ENCODE peak calls at places on chromosomes 4 and X, in seven cellular contexts. E, Y, I, S, P, D and M are unnamed samples.

GRCh38 chr4:22670953-22671352 is 21.8 kb upstream of the GBA3 start:
- DNase-seq in E (no peak), Y (no peak), I (no peak), S (no peak), P (peak), D (peak), M (no peak)

GRCh38 chrX:15055146-15055930 is 182.1 kb downstream of the MOSPD2 start:
- DNase-seq in E (no peak), Y (no peak), I (no peak), S (no peak), P (no peak), D (peak), M (no peak)

GRCh38 chr4:113455081-113455480 is 306.5 kb downstream of the CAMK2D start:
- DNase-seq in E (no peak), Y (no peak), I (no peak), S (no peak), P (no peak), D (no peak), M (no peak)

GRCh38 chr4:26452565-26453531 is 37.4 kb downstream of the CCKAR start:
- DNase-seq in E (no peak), Y (no peak), I (no peak), S (no peak), P (no peak), D (no peak), M (no peak)

GRCh38 chrX:19683817-19684216 is 168.5 kb upstream of the MAP3K15 start:
- DNase-seq in E (no peak), Y (no peak), I (no peak), S (no peak), P (no peak), D (no peak), M (no peak)

GRCh38 chr4:130043796-130044195 is 947.8 kb downstream of the C4orf33 start:
- DNase-seq in E (no peak), Y (peak), I (no peak), S (no peak), P (no peak), D (no peak), M (no peak)

GRCh38 chr4:10898072-10898471 is 213.5 kb upstream of the CLNK start:
- DNase-seq in E (no peak), Y (no peak), I (no peak), S (no peak), P (no peak), D (no peak), M (no peak)

GRCh38 chr4:72280252-72280651 is 248.5 kb downstream of the NPFFR2 start:
- DNase-seq in E (no peak), Y (no peak), I (no peak), S (no peak), P (no peak), D (no peak), M (no peak)

GRCh38 chr4:78775278-78776030 is 696 bp upstream of the BMP2K start:
- DNase-seq in E (peak), Y (no peak), I (peak), S (peak), P (peak), D (peak), M (peak)

GRCh38 chr4:38871593-38871992 is 4.0 kb downstream of the FAM114A1 start:
- DNase-seq in E (no peak), Y (no peak), I (no peak), S (no peak), P (no peak), D (peak), M (no peak)

GRCh38 chr4:38873290-38873949 is 5.8 kb downstream of the FAM114A1 start:
- DNase-seq in E (no peak), Y (no peak), I (no peak), S (no peak), P (no peak), D (no peak), M (no peak)

GRCh38 chr4:38870098-38870850 is 2.7 kb downstream of the FAM114A1 start:
- DNase-seq in E (no peak), Y (no peak), I (no peak), S (no peak), P (no peak), D (peak), M (no peak)

GRCh38 chr4:38869511-38869910 is 1.9 kb downstream of the FAM114A1 start:
- DNase-seq in E (no peak), Y (no peak), I (no peak), S (no peak), P (no peak), D (no peak), M (no peak)

DNA sequence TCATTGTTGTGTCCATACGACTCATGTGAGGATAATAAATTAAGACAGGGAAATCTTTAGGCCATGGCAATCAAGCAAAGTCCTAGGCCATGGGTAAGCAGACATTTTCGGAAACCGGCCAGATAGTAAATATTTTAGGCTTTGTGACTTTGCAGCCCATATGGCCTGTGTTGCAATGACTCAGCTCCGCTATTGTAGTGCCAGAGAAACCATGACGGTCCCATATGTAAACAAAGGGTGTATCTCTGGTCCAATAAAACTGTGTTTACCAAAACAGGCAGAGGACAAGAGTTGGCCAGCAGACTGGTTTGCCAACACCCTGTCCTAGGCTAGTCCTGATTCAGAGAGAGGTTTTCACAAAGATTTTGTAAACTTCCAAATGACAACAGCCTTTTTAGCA is 5.0 kb downstream of the FAM114A1 start:
- DNase-seq in E (no peak), Y (peak), I (peak), S (no peak), P (no peak), D (peak), M (no peak)
- H3K4me3 ChIP-seq in E (no peak), Y (no peak), I (no peak), S (no peak), P (no peak), D (no peak), M (no peak)

GRCh38 chr4:82044141-82044993 is 329.4 kb downstream of the HNRNPD start:
- DNase-seq in E (no peak), Y (no peak), I (peak), S (peak), P (no peak), D (peak), M (peak)
- H3K4me3 ChIP-seq in E (peak), Y (peak), I (peak), S (no peak), P (no peak), D (peak), M (peak)

GRCh38 chr4:107719211-107719926 is 665 bp downstream of the PAPSS1 start:
- DNase-seq in E (no peak), Y (no peak), I (peak), S (no peak), P (peak), D (peak), M (no peak)

GRCh38 chr4:107719927-107720722 is at the start of gene PAPSS1:
- DNase-seq in E (peak), Y (peak), I (peak), S (peak), P (peak), D (peak), M (peak)

GRCh38 chr4:107718351-107718965 is 1.6 kb downstream of the PAPSS1 start:
- DNase-seq in E (no peak), Y (peak), I (no peak), S (no peak), P (peak), D (no peak), M (no peak)

GRCh38 chr4:107721436-107722090 is 1.5 kb upstream of the PAPSS1 start:
- DNase-seq in E (no peak), Y (no peak), I (no peak), S (no peak), P (peak), D (no peak), M (no peak)
- H3K4me3 ChIP-seq in E (no peak), Y (no peak), I (no peak), S (no peak), P (peak), D (no peak), M (peak)

GRCh38 chr4:108512615-108513505 is 107.5 kb upstream of the RPL34 start:
- DNase-seq in E (no peak), Y (no peak), I (no peak), S (peak), P (peak), D (peak), M (peak)
- H3K4me3 ChIP-seq in E (no peak), Y (no peak), I (no peak), S (no peak), P (no peak), D (no peak), M (peak)

DNA sequence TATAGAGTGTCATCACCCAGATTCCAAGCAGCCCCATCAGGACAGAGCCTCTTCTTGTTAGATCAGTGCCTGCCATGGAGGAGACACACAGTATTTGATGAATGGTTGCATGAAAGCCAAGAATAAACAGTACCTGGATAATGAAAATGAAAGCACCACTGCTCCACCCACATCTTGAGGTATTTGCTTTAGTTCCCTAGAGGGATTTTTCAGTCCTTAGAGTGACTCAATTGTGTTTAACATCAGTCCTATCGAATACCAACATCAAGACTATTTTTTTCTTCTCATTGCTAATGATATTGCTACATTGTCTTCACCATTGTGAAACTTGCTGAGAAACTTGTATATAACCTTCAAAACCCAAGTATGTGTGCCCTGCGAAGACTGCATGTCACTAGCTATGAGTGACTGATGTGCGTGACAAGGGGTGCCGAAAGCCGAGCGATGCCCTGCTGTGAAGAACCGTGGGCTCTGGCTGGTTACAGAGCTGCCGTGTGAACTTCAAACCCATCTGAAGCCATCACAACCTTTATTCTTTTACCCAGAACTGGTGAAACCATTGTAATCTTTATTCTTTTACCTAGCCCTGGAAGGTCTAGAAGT is 211.3 kb upstream of the FAT1 start:
- DNase-seq in E (no peak), Y (no peak), I (no peak), S (no peak), P (no peak), D (no peak), M (no peak)
- H3K4me3 ChIP-seq in E (no peak), Y (no peak), I (no peak), S (no peak), P (no peak), D (no peak), M (no peak)